ENCODE peak calls at places on chromosomes 12 and 14, in eight cellular contexts. D is Panc1, B is A673, T is GM12865, Y is heart right ventricle, Q is mucosa of descending colon, C is OCI-LY7, H is choroid plexus epithelial cell. Z is an unnamed sample.

GRCh38 chr12:11711675-11712327 is 62.3 kb downstream of the ETV6 start:
- DNase-seq in D (no peak), B (no peak), T (no peak), Y (no peak), Q (no peak), C (no peak), H (peak), Z (no peak)

GRCh38 chr14:67447033-67447381 is 35.0 kb upstream of the PLEK2 start:
- DNase-seq in D (no peak), B (no peak), T (no peak), Y (no peak), Q (no peak), C (no peak), H (no peak), Z (no peak)

GRCh38 chr12:106115450-106115849 is 23.3 kb downstream of the NUAK1 start:
- DNase-seq in D (no peak), B (no peak), T (no peak), Y (no peak), Q (no peak), C (no peak), H (no peak), Z (no peak)

GRCh38 chr14:57089901-57090300 is 178.8 kb downstream of the EXOC5 start:
- DNase-seq in D (no peak), B (no peak), T (no peak), Y (no peak), Q (no peak), C (no peak), H (no peak), Z (peak)

GRCh38 chr12:102182635-102183034 is 15.0 kb downstream of the PMCH start:
- DNase-seq in D (no peak), B (peak), T (no peak), Y (no peak), Q (no peak), C (no peak), H (no peak), Z (no peak)

GRCh38 chr14:21096889-21097615 is 1.4 kb downstream of the ZNF219 start:
- DNase-seq in D (no peak), B (no peak), T (no peak), Y (no peak), Q (no peak), C (no peak), H (no peak), Z (no peak)

GRCh38 chr12:1594045-1594294 is 411 bp downstream of the FBXL14 start:
- DNase-seq in D (no peak), B (peak), T (peak), Y (no peak), Q (peak), C (peak), H (peak), Z (no peak)

GRCh38 chr12:65925626-65926025 is 101.3 kb downstream of the HMGA2 start:
- DNase-seq in D (no peak), B (peak), T (peak), Y (no peak), Q (no peak), C (no peak), H (no peak), Z (no peak)

GRCh38 chr12:118332511-118332910 is 40.2 kb downstream of the TAOK3 start:
- DNase-seq in D (no peak), B (peak), T (no peak), Y (no peak), Q (no peak), C (no peak), H (peak), Z (no peak)

GRCh38 chr12:94099191-94099983 is 49.0 kb upstream of the PLXNC1 start:
- DNase-seq in D (peak), B (no peak), T (no peak), Y (no peak), Q (no peak), C (no peak), H (no peak), Z (no peak)

GRCh38 chr12:99553461-99553860 is 94.1 kb upstream of the GARIN6 start:
- DNase-seq in D (no peak), B (no peak), T (no peak), Y (no peak), Q (no peak), C (no peak), H (no peak), Z (no peak)

GRCh38 chr12:94326727-94327126 is 132.9 kb downstream of the CEP83 start:
- DNase-seq in D (no peak), B (no peak), T (no peak), Y (no peak), Q (no peak), C (no peak), H (peak), Z (peak)

GRCh38 chr12:47361389-47362031 is 281.8 kb upstream of the AMIGO2 start:
- DNase-seq in D (no peak), B (peak), T (peak), Y (no peak), Q (peak), C (peak), H (no peak), Z (no peak)

GRCh38 chr12:8996682-8997405 is 7.5 kb downstream of the KLRG1 start:
- DNase-seq in D (no peak), B (no peak), T (peak), Y (no peak), Q (no peak), C (no peak), H (peak), Z (no peak)

GRCh38 chr12:11055306-11055705 is 6.8 kb downstream of the TAS2R46 start:
- DNase-seq in D (no peak), B (no peak), T (no peak), Y (no peak), Q (no peak), C (no peak), H (no peak), Z (no peak)

GRCh38 chr12:123973552-123974341 is 732 bp downstream of the ZNF664 start:
- DNase-seq in D (no peak), B (peak), T (peak), Y (peak), Q (peak), C (peak), H (no peak), Z (no peak)

GRCh38 chr12:54658306-54659264 is 10.4 kb upstream of the DCD start:
- DNase-seq in D (peak), B (peak), T (peak), Y (no peak), Q (no peak), C (peak), H (peak), Z (no peak)

GRCh38 chr12:120457133-120457532 is 10.9 kb downstream of the GATC start:
- DNase-seq in D (no peak), B (no peak), T (peak), Y (no peak), Q (no peak), C (peak), H (peak), Z (no peak)
- TF ChIP-seq CTCF in D (peak), B (peak), T (peak), Y (no peak), Q (no peak), C (peak), H (peak), Z (peak)

GRCh38 chr14:100828448-100828834 is 2.5 kb downstream of the MEG3 start:
- DNase-seq in D (no peak), B (no peak), T (no peak), Y (no peak), Q (no peak), C (no peak), H (no peak), Z (no peak)
- H3K4me3 ChIP-seq in D (peak), B (no peak), T (no peak), Y (no peak), Q (no peak), C (no peak), H (peak), Z (no peak)

DNA sequence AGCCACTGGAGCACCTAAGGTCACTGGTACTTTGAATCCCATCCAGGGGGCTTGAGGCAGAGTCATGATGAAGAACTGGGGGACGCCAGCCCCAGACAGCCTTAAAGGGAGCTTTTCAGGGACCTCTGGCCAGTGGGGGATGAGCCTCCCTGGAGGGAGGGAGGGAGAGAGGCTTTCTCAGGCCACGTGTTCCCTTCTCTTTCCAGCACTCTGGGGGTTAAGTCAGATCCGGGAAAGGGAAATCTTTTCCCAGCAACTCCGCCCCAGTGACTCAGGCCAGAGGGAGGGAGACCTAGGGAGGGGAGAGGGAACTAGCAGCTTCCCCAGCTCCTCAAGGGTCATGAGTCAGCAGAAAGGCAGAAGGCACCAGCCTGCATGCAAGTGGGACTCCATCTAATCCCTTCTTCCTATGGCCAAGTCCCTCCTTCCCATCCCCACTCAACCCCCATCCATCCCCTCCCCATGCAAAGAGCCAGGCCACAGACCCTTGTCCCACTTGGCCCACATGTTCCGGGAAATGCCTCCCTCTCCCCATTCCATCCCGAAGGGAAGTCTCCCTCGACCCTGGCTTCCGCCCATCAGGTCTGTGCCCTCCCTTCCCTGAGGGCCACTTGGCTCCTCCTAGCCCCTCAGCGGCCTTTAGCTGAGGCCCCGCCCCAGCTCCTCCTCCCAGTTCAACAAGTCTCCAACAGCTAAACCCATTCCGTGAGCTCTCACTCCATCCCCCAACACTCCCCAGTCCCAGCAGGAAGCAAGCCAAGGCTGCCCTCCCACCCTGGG is 5.6 kb downstream of the TNFRSF1A start:
- DNase-seq in D (peak), B (peak), T (peak), Y (peak), Q (peak), C (no peak), H (peak), Z (peak)
- TF ChIP-seq CTCF in D (no peak), B (no peak), T (no peak), Y (no peak), Q (no peak), C (no peak), H (no peak), Z (no peak)

DNA sequence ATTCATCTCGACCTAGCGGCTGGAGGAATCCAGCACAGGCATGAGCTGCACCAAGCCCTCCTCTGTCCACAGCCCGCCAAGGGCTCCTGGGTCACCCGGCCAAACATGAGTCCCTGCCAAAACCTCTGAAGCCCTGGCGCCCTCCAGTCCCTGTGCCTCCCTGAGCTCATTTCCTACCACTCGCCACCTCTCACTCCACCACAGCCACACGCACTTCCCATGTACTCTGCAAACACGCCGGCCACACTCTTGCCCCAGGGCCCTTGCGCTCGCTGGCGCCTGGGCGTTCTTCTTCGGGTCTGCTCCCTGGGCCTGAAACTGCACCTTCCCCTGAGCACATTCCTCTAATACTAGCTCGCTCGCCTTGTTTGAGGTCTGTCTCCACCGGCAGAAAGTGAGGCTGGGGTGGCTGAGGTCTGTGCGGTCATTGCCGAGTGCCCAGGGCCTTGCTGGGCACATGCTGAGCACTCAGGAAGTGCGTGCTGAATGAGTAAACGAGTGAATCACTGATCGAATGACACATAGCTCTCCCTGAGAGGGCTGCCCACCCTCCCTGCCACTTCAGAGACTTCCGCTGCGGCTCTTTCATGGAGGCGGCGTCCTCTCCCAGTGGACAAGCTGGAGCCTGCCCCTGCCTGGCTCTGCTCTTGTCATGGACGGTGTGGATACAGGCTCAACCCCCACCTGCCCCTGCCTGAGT is 33.7 kb upstream of the DLK1 start:
- DNase-seq in D (peak), B (peak), T (no peak), Y (no peak), Q (no peak), C (no peak), H (peak), Z (peak)
- H3K4me3 ChIP-seq in D (peak), B (no peak), T (no peak), Y (no peak), Q (no peak), C (no peak), H (no peak), Z (no peak)

DNA sequence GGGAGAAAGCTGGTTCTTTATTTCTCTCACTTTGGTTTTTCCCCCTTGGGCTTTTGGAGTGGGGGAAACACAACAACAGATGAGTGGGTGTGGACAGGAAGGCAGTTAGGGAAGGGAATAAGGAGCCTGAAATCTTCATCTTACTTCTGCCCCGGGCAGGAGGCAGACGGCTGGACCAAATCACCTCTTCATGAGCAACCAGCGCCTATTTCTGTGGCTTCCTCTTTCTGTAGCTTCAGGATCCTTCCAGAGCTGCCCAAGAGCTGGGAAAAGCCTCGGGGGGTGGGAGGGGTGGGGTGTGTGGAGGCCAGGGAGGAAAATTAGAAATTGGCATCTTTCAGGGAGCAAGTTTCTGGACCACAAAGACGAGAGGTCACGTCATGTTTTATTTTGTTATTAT is 218.4 kb downstream of the PHETA1 start:
- DNase-seq in D (no peak), B (no peak), T (no peak), Y (no peak), Q (no peak), C (no peak), H (no peak), Z (no peak)
- TF ChIP-seq CTCF in D (no peak), B (no peak), T (no peak), Y (no peak), Q (no peak), C (no peak), H (no peak), Z (no peak)

GRCh38 chr12:115423546-115423987 is 739.6 kb upstream of the TBX3 start:
- DNase-seq in D (no peak), B (no peak), T (no peak), Y (no peak), Q (no peak), C (no peak), H (no peak), Z (no peak)
- H3K4me3 ChIP-seq in D (no peak), B (no peak), T (no peak), Y (no peak), Q (no peak), C (no peak), H (no peak), Z (no peak)

DNA sequence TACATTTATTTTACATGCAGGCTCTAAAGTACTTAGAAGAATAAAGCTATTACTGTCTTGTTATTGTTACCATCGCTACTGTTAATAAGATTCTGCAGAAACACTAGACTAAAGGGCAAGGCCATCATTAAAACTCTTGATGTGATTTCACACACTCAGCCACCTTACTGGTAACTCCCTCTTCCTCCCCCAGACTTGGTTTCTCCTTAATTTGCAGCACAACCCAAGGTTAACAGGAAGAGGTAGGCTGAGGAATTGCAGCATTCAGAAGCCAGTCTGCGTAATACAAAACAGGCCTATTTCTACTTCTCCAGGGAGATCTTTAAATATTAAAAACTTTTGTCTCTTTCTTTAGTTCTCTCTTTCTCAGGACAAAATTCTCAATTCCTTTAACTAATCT is 210.3 kb downstream of the BTG1 start:
- DNase-seq in D (no peak), B (no peak), T (no peak), Y (no peak), Q (no peak), C (no peak), H (no peak), Z (no peak)
- TF ChIP-seq CTCF in D (no peak), B (no peak), T (no peak), Y (no peak), Q (no peak), C (no peak), H (no peak), Z (no peak)

GRCh38 chr14:25046301-25046943 is 3.5 kb downstream of the STXBP6 start:
- DNase-seq in D (no peak), B (no peak), T (no peak), Y (no peak), Q (no peak), C (no peak), H (no peak), Z (no peak)

GRCh38 chr14:25049559-25050493 is at the start of gene STXBP6:
- DNase-seq in D (no peak), B (peak), T (peak), Y (peak), Q (peak), C (no peak), H (peak), Z (no peak)

GRCh38 chr14:25048170-25049126 is 1.5 kb downstream of the STXBP6 start:
- DNase-seq in D (no peak), B (no peak), T (no peak), Y (peak), Q (no peak), C (no peak), H (peak), Z (no peak)

GRCh38 chr14:25050494-25051170 is 685 bp upstream of the STXBP6 start:
- DNase-seq in D (no peak), B (peak), T (no peak), Y (no peak), Q (no peak), C (no peak), H (peak), Z (no peak)

GRCh38 chr14:25049127-25049558 is 804 bp downstream of the STXBP6 start:
- DNase-seq in D (no peak), B (no peak), T (no peak), Y (peak), Q (no peak), C (no peak), H (peak), Z (no peak)
- H3K4me3 ChIP-seq in D (peak), B (peak), T (no peak), Y (peak), Q (peak), C (no peak), H (peak), Z (peak)

DNA sequence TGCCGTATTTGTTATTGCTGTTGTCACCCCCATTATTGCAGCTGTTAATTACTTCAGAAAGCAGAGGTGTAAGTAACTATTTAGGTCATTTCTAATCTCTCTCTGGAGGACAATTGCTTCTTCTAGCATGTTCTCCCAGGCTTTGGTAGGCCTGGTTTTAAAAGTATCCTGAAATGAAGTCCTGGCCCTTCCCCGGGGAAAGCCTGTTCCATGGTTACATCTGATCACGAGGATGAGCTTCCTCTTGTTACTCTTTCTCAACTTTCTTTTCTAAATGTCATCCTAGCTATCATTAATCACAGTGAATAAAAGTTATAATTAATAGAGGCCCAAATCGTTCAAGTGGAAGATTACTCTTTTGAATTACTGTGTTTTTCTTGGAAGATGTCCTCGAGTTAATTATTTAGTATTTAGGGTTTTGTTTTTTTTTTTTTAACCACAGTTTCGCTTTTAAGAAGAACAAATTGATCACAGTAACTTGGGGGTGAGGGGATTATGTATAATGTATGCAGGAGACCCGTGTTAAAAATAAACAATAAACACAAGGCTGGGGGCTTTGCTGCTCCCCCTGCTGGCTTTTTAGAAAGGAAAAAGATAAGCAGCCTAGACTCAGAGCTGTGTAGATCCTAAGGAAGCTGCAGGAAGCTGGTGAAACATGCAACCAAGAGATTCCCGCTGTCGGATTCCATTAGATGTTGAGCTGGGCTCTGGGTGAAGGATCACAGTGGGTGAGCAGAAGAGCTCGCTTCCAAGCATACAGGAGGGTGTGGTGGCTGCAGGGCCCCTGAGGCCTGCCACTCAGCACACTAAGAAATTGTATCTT is 420.1 kb downstream of the FUT8 start:
- DNase-seq in D (no peak), B (peak), T (no peak), Y (no peak), Q (no peak), C (peak), H (peak), Z (no peak)
- TF ChIP-seq CTCF in D (peak), B (peak), T (no peak), Y (no peak), Q (no peak), C (peak), H (peak), Z (peak)

GRCh38 chr12:133124674-133125073 is 5.4 kb downstream of the ZNF891 start:
- DNase-seq in D (no peak), B (no peak), T (no peak), Y (no peak), Q (no peak), C (no peak), H (no peak), Z (no peak)
- H3K4me3 ChIP-seq in D (no peak), B (no peak), T (no peak), Y (no peak), Q (no peak), C (no peak), H (no peak), Z (no peak)